ENCODE peak calls at places on chromosomes 6 and 20, in five cellular contexts. E, T, M, K and V are unnamed samples.

GRCh38 chr6:43269273-43270007 is 26.2 kb downstream of the TTBK1 start:
- DNase-seq in K (no peak), M (peak; percentile 41), E (peak; percentile 18), T (no peak), V (no peak)

GRCh38 chr6:152428126-152428525 is 209.0 kb downstream of the SYNE1 start:
- DNase-seq in E (no peak), M (no peak), T (no peak), K (no peak), V (peak; percentile 1)

GRCh38 chr20:62791301-62792181 is 4.7 kb upstream of the MRGBP start:
- DNase-seq in T (peak; percentile 94), M (peak; percentile 62), K (peak; percentile 85), E (peak; percentile 98), V (peak; percentile 91)

GRCh38 chr6:37673436-37673835 is 24.2 kb downstream of the MDGA1 start:
- DNase-seq in K (no peak), T (no peak), M (no peak), E (no peak), V (no peak)

GRCh38 chr20:57330998-57331397 is 1.4 kb downstream of the SPO11 start:
- DNase-seq in K (no peak), E (no peak), M (no peak), T (no peak), V (no peak)

GRCh38 chr6:25366785-25367657 is 87.8 kb downstream of the CARMIL1 start:
- DNase-seq in E (no peak), M (no peak), T (no peak), K (peak; percentile 20), V (no peak)

GRCh38 chr20:57264151-57264792 is 2.2 kb downstream of the BMP7 start:
- DNase-seq in T (peak; percentile 61), M (peak; percentile 4), E (no peak), K (no peak), V (no peak)

GRCh38 chr6:167907837-167908681 is 81.3 kb downstream of the AFDN start:
- DNase-seq in T (peak; percentile 44), E (peak; percentile 49), K (peak; percentile 7), M (no peak), V (peak; percentile 28)

GRCh38 chr20:63653041-63653973 is at the start of gene STMN3:
- DNase-seq in M (peak; percentile 63), E (peak; percentile 91), K (peak; percentile 73), T (peak; percentile 91), V (peak; percentile 88)

GRCh38 chr20:44585042-44585968 is 2.9 kb downstream of the PKIG start:
- DNase-seq in T (no peak), M (no peak), E (no peak), K (no peak), V (no peak)

GRCh38 chr6:38671885-38672467 is 31.0 kb downstream of the GLO1 start:
- DNase-seq in K (peak; percentile 49), M (no peak), E (peak; percentile 72), T (peak; percentile 44), V (peak; percentile 76)

GRCh38 chr6:1593958-1594314 is 15.8 kb upstream of the FOXC1 start:
- DNase-seq in E (no peak), T (peak; percentile 29), M (no peak), K (no peak), V (no peak)

GRCh38 chr20:47309806-47310426 is 46.6 kb downstream of the ZMYND8 start:
- DNase-seq in E (no peak), K (no peak), M (no peak), T (no peak), V (no peak)

GRCh38 chr6:54335871-54336270 is 27.6 kb downstream of the TINAG start:
- DNase-seq in E (peak; percentile 97), T (peak; percentile 2), K (peak; percentile 97), M (no peak), V (peak; percentile 99)

GRCh38 chr20:56829788-56830385 is 200.8 kb downstream of the TFAP2C start:
- DNase-seq in T (no peak), K (no peak), E (no peak), M (no peak), V (no peak)

GRCh38 chr6:31729979-31730630 is 1.0 kb upstream of the DDAH2 start:
- DNase-seq in K (peak; percentile 83), T (peak; percentile 78), E (peak; percentile 94), M (peak; percentile 68), V (peak; percentile 85)

GRCh38 chr6:107408714-107409113 is 50.6 kb downstream of the PDSS2 start:
- DNase-seq in E (no peak), K (no peak), T (no peak), M (no peak), V (no peak)

GRCh38 chr6:149212892-149213786 is 104.4 kb upstream of the TAB2 start:
- DNase-seq in T (no peak), K (no peak), M (no peak), E (no peak), V (no peak)

GRCh38 chr6:168624948-168625347 is 184.0 kb downstream of the SMOC2 start:
- DNase-seq in T (no peak), M (no peak), E (no peak), K (no peak), V (no peak)

GRCh38 chr6:72553531-72554202 is 68.2 kb upstream of the KCNQ5 start:
- DNase-seq in E (peak; percentile 97), K (peak; percentile 95), T (no peak), M (no peak), V (peak; percentile 93)

GRCh38 chr6:83514877-83515466 is 2.6 kb downstream of the PRSS35 start:
- DNase-seq in K (peak; percentile 57), E (peak; percentile 74), T (peak; percentile 34), M (no peak), V (peak; percentile 80)

GRCh38 chr6:74991573-74992332 is 214.1 kb downstream of the COL12A1 start:
- DNase-seq in K (peak; percentile 26), E (peak; percentile 17), T (no peak), M (no peak), V (peak; percentile 38)

GRCh38 chr20:34720266-34720665 is 16.1 kb downstream of the TP53INP2 start:
- DNase-seq in E (no peak), M (no peak), T (no peak), K (no peak), V (peak; percentile 26)

GRCh38 chr6:63193324-63193723 is 17.9 kb upstream of the FKBP1C start:
- DNase-seq in M (no peak), K (no peak), E (no peak), T (no peak), V (no peak)

GRCh38 chr6:42339991-42340401 is 111.7 kb downstream of the TRERF1 start:
- DNase-seq in T (peak; percentile 20), K (peak; percentile 46), M (peak; percentile 11), E (peak; percentile 75), V (peak; percentile 24)

GRCh38 chr6:25354078-25354940 is 75.1 kb downstream of the CARMIL1 start:
- DNase-seq in K (peak; percentile 32), M (no peak), T (no peak), E (no peak), V (peak; percentile 39)

GRCh38 chr20:17616480-17617211 is 46.8 kb downstream of the DSTN start:
- DNase-seq in E (no peak), M (no peak), K (no peak), T (no peak), V (no peak)

GRCh38 chr6:111559193-111560097 is 46.2 kb downstream of the TRAF3IP2 start:
- DNase-seq in E (no peak), K (no peak), M (no peak), T (peak; percentile 49), V (no peak)

GRCh38 chr6:128841518-128841917 is 41.4 kb upstream of the LAMA2 start:
- DNase-seq in K (no peak), E (peak; percentile 15), T (no peak), M (no peak), V (no peak)